ENCODE peak calls at places on chromosomes 3 and 15, in nine cellular contexts. R, E, N, I, L, X, F, H and K are unnamed samples.

GRCh38 chr15:81754078-81754477 is 291.7 kb downstream of the MEX3B start:
- DNase-seq in R (no peak), E (no peak), N (no peak), I (no peak), L (no peak), X (no peak), F (no peak), H (no peak), K (no peak)

GRCh38 chr3:127551971-127552370 is 38.6 kb downstream of the TPRA1 start:
- DNase-seq in R (no peak), E (no peak), N (no peak), I (no peak), L (no peak), X (no peak), F (no peak), H (no peak), K (no peak)

GRCh38 chr15:64067564-64068030 is 21.3 kb upstream of the DAPK2 start:
- DNase-seq in R (peak), E (peak), N (peak), I (no peak), L (peak), X (peak), F (peak), H (peak), K (peak)

GRCh38 chr15:45583731-45584639 is 3.2 kb upstream of the BLOC1S6 start:
- DNase-seq in R (no peak), E (no peak), N (no peak), I (no peak), L (no peak), X (no peak), F (no peak), H (no peak), K (no peak)

GRCh38 chr3:147483145-147483544 is 74.0 kb downstream of the ZIC1 start:
- DNase-seq in R (no peak), E (no peak), N (no peak), I (no peak), L (no peak), X (no peak), F (no peak), H (no peak), K (no peak)

GRCh38 chr3:139808196-139808595 is 126.8 kb upstream of the CLSTN2 start:
- DNase-seq in R (no peak), E (no peak), N (no peak), I (no peak), L (no peak), X (no peak), F (no peak), H (no peak), K (no peak)

GRCh38 chr3:183306798-183307671 is 54.0 kb downstream of the B3GNT5 start:
- DNase-seq in R (peak), E (peak), N (no peak), I (no peak), L (peak), X (peak), F (no peak), H (peak), K (peak)

GRCh38 chr3:53236112-53236841 is 19.5 kb downstream of the TKT start:
- DNase-seq in R (no peak), E (peak), N (peak), I (peak), L (peak), X (peak), F (no peak), H (peak), K (no peak)

GRCh38 chr15:93479679-93480078 is 390.7 kb upstream of the RGMA start:
- DNase-seq in R (no peak), E (no peak), N (no peak), I (no peak), L (no peak), X (no peak), F (no peak), H (peak), K (no peak)

GRCh38 chr3:45644063-45644462 is 45.1 kb upstream of the SACM1L start:
- DNase-seq in R (no peak), E (no peak), N (peak), I (no peak), L (no peak), X (peak), F (no peak), H (no peak), K (no peak)

GRCh38 chr15:34650177-34650576 is 66.7 kb upstream of the GOLGA8B start:
- DNase-seq in R (peak), E (no peak), N (peak), I (no peak), L (no peak), X (peak), F (no peak), H (no peak), K (peak)

GRCh38 chr3:25043757-25044156 is 384.3 kb upstream of the RARB start:
- DNase-seq in R (no peak), E (no peak), N (no peak), I (no peak), L (no peak), X (no peak), F (no peak), H (no peak), K (no peak)

GRCh38 chr15:25182098-25182478 is 227.3 kb downstream of the SNRPN start:
- DNase-seq in R (no peak), E (no peak), N (no peak), I (no peak), L (no peak), X (no peak), F (peak), H (no peak), K (no peak)

GRCh38 chr3:126476166-126476975 is 680 bp upstream of the ZXDC start:
- DNase-seq in R (peak), E (peak), N (no peak), I (peak), L (no peak), X (no peak), F (no peak), H (no peak), K (no peak)

GRCh38 chr3:141049681-141050080 is 1.5 kb upstream of the SPSB4 start:
- DNase-seq in R (no peak), E (no peak), N (no peak), I (no peak), L (no peak), X (no peak), F (no peak), H (no peak), K (no peak)

GRCh38 chr3:120418866-120419490 is 31.8 kb downstream of the FSTL1 start:
- DNase-seq in R (peak), E (peak), N (no peak), I (peak), L (peak), X (peak), F (no peak), H (peak), K (peak)

GRCh38 chr3:45011756-45012441 is 14.2 kb upstream of the CLEC3B start:
- DNase-seq in R (no peak), E (no peak), N (peak), I (no peak), L (no peak), X (peak), F (no peak), H (peak), K (peak)

GRCh38 chr3:52838561-52839267 is 3.9 kb upstream of the MUSTN1 start:
- DNase-seq in R (no peak), E (no peak), N (no peak), I (no peak), L (no peak), X (no peak), F (no peak), H (no peak), K (no peak)

GRCh38 chr3:38585791-38586420 is 63.6 kb downstream of the SCN5A start:
- DNase-seq in R (no peak), E (no peak), N (no peak), I (no peak), L (peak), X (no peak), F (peak), H (peak), K (no peak)

GRCh38 chr3:180048108-180048507 is 11.4 kb upstream of the PEX5L start:
- DNase-seq in R (no peak), E (no peak), N (no peak), I (no peak), L (no peak), X (no peak), F (no peak), H (no peak), K (peak)

GRCh38 chr3:12644297-12644937 is 19.5 kb downstream of the RAF1 start:
- DNase-seq in R (no peak), E (no peak), N (no peak), I (no peak), L (no peak), X (peak), F (no peak), H (no peak), K (no peak)

GRCh38 chr3:135851201-135852061 is 114.1 kb upstream of the PPP2R3A start:
- DNase-seq in R (no peak), E (no peak), N (no peak), I (peak), L (no peak), X (no peak), F (no peak), H (no peak), K (no peak)

GRCh38 chr15:43127752-43128151 is 5.6 kb upstream of the TMEM62 start:
- DNase-seq in R (no peak), E (no peak), N (no peak), I (no peak), L (no peak), X (no peak), F (no peak), H (no peak), K (no peak)

GRCh38 chr3:42493798-42494151 is 8.7 kb upstream of the VIPR1 start:
- DNase-seq in R (no peak), E (no peak), N (no peak), I (no peak), L (no peak), X (no peak), F (no peak), H (no peak), K (no peak)

GRCh38 chr3:20546636-20547035 is 360.6 kb upstream of the SGO1 start:
- DNase-seq in R (no peak), E (no peak), N (no peak), I (no peak), L (no peak), X (no peak), F (no peak), H (no peak), K (no peak)

GRCh38 chr15:84797212-84797611 is 19.9 kb upstream of the ALPK3 start:
- DNase-seq in R (no peak), E (no peak), N (peak), I (no peak), L (no peak), X (peak), F (no peak), H (no peak), K (no peak)

GRCh38 chr15:72991026-72991425 is 61.2 kb upstream of the NEO1 start:
- DNase-seq in R (no peak), E (no peak), N (no peak), I (peak), L (no peak), X (no peak), F (no peak), H (no peak), K (no peak)

GRCh38 chr3:64717411-64717810 is 29.6 kb upstream of the ADAMTS9 start:
- DNase-seq in R (no peak), E (no peak), N (no peak), I (no peak), L (no peak), X (no peak), F (no peak), H (no peak), K (no peak)

GRCh38 chr3:119194237-119195150 is 21.1 kb downstream of the UPK1B start:
- DNase-seq in R (no peak), E (no peak), N (peak), I (no peak), L (no peak), X (peak), F (no peak), H (no peak), K (no peak)

GRCh38 chr3:62665627-62666433 is 209.4 kb downstream of the CADPS start:
- DNase-seq in R (peak), E (peak), N (no peak), I (no peak), L (peak), X (peak), F (peak), H (peak), K (peak)

GRCh38 chr15:81859737-81860516 is 185.9 kb downstream of the MEX3B start:
- DNase-seq in R (no peak), E (no peak), N (no peak), I (no peak), L (no peak), X (no peak), F (no peak), H (no peak), K (no peak)

GRCh38 chr15:78617131-78617915 is 3.5 kb downstream of the CHRNA3 start:
- DNase-seq in R (no peak), E (no peak), N (no peak), I (no peak), L (no peak), X (no peak), F (no peak), H (no peak), K (no peak)

GRCh38 chr15:75945953-75946352 is 42.3 kb downstream of the FBXO22 start:
- DNase-seq in R (no peak), E (no peak), N (peak), I (no peak), L (no peak), X (peak), F (no peak), H (no peak), K (no peak)

GRCh38 chr3:46811615-46812236 is 51.5 kb downstream of the MYL3 start:
- DNase-seq in R (no peak), E (peak), N (no peak), I (no peak), L (no peak), X (no peak), F (no peak), H (no peak), K (no peak)

GRCh38 chr3:38966956-38967795 is 84.6 kb downstream of the SCN11A start:
- DNase-seq in R (no peak), E (no peak), N (no peak), I (peak), L (no peak), X (no peak), F (no peak), H (no peak), K (no peak)

GRCh38 chr3:50008931-50009330 is 69.0 kb downstream of the RBM6 start:
- DNase-seq in R (no peak), E (no peak), N (no peak), I (peak), L (no peak), X (peak), F (no peak), H (no peak), K (no peak)

GRCh38 chr3:176992565-176992964 is 204.7 kb downstream of the TBL1XR1 start:
- DNase-seq in R (no peak), E (no peak), N (no peak), I (no peak), L (no peak), X (no peak), F (no peak), H (no peak), K (no peak)

DNA sequence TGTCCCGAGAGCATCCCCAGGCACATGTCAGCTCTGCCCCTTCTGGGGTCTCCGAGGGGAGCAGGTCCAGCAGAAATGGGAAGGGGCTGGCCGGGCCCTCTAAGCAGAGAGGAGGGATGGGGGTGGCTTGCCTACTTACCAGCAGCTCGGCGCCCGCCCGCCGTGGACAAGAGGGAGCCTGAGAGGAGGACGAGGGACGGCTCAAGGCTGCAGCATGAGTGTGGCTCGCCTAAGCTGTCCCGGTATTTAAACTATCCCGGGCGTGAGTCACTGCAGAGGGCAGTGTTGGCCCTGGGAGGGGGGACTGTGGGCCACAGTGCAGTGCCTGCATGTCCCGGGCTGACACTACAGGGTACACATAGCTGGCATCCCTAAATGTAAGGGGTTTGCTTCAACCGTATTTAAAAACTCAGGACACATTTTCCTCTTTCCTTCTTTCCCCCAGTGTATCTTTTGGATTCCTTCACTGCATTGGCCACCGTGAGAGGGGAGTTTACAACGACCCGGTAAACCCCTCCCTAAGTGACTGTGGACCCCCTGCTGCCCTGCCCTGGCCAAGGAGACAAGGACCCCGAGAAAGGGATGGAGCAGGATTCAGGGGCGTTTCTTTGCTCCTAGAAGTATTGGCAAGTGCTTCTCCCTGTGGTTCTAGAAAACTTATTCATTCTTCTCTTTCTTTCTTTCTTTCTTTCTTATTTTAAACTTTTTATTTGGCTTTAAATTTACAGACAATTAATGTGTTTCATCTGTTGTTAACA is at the start of gene LRRC15:
- DNase-seq in R (no peak), E (peak), N (no peak), I (no peak), L (no peak), X (peak), F (no peak), H (peak), K (no peak)
- TF ChIP-seq CTCF in R (no peak), E (no peak), N (no peak), I (peak), L (no peak), X (no peak), F (no peak), H (no peak), K (no peak)

DNA sequence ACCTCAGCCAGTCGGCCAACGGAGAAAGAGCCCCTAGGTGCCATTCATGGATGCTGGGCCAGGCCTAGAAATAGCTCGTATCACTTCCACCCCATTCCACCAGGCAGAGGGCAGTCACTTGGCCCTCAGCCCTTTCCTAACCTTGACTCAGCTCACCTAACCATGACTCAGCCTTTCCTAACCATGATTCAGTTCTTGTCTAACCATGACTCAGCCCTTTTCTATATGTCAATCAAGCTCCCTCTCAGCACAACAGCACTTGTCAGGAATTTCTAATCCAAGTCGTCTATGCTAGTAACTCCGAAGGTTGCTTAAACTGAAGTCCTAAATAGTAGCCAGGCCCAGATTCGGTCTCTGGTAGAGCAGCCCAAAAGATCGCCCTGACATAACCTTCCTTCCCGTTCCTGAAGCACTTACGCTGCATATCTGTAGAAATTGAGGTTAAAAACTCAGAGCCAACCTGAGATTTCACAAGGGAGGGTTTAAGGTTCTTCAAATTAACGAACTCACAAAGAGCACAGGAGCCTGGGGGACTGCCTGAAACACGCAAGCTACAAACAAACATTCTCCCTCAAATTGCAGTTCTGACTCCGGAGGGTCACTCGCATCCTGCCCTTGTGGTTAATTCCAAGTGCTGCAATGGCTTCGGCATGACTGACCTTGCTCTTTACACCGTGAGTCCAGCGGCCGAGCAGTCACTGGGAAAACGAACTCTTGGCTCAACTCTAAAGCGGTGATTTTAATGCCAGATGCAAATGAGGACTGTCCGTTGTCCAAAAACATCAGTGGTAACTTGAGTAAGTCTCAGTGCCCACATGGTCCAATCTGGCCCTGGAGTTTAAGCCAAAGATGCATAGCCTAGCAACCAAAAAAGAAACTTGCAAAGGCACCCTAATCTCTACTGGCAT is 99.9 kb downstream of the ADAMTS17 start:
- DNase-seq in R (no peak), E (peak), N (no peak), I (peak), L (no peak), X (peak), F (no peak), H (no peak), K (no peak)
- TF ChIP-seq CTCF in R (no peak), E (no peak), N (no peak), I (peak), L (no peak), X (no peak), F (no peak), H (no peak), K (no peak)

GRCh38 chr15:27714675-27715074 is 384.4 kb downstream of the OCA2 start:
- DNase-seq in R (no peak), E (no peak), N (no peak), I (no peak), L (no peak), X (no peak), F (no peak), H (no peak), K (no peak)
- TF ChIP-seq CTCF in R (no peak), E (no peak), N (no peak), I (no peak), L (no peak), X (no peak), F (no peak), H (no peak), K (no peak)

DNA sequence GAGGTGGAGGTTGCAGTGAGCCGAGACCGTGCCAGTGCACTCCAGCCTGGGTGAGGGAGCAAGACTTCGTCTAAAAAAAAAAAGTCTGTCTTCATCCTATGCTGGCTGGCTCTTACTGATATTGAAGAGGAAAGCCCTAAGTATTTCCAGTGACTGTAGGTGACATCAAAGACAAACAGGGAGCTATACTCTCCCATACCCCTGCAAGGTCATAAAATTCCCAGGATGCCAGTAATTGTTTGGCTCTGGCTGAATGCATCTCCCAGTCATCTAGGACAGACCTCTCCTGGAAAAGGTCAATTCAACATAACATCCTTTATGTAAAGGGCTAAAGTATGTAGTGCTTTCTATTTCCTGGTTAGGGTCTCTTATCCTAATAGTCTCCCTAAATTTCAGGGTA is 8.0 kb downstream of the ZBBX start:
- DNase-seq in R (no peak), E (no peak), N (no peak), I (no peak), L (no peak), X (no peak), F (no peak), H (no peak), K (no peak)
- TF ChIP-seq CTCF in R (no peak), E (no peak), N (no peak), I (no peak), L (no peak), X (no peak), F (no peak), H (no peak), K (no peak)

DNA sequence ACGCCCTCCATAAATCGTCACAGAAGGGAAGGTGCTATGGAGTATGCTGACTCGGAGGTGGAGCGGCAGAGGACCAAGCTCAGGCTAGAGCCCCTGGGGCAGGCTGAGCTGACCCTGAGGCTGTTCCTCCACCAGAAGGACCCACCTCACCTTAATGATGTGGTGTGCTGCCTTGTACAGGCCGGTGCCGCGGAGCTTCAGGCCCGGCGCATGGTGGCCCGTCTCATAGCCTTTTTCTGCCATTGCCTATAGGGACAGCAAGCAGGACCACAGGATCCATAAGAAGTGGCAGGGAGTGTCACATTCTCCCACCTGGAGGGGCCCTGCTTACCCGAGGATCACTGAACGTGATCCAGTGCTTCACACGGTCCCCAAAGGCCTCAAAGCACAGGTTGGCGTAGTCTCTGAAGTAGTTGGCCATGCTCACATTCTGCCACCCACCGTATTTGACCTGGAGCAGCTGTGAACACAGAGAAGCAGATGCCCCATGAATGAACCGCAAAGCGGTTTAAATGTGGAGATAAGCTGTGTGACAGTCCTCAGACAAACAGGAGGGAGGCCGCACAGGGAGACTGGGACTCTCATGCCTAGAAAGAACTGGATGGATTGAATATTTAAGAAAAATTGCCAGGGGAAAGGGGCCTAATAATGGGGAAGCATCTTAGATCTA is 4.8 kb downstream of the LCTL start:
- DNase-seq in R (no peak), E (no peak), N (no peak), I (no peak), L (no peak), X (no peak), F (no peak), H (no peak), K (no peak)
- TF ChIP-seq CTCF in R (no peak), E (no peak), N (no peak), I (no peak), L (no peak), X (no peak), F (no peak), H (no peak), K (no peak)